ENCODE peak calls at places on chromosomes 2 and 18, in four cellular contexts. One of them, this sample, is unnamed.

GRCh38 chr2:129193961-129194360 is 785.5 kb upstream of the RAB6C start:
- DNase-seq in fibroblast of lung: no peak
- DNase-seq in CD8-positive, alpha-beta T cell: no peak
- DNase-seq in endothelial cell: peak
- DNase-seq in this sample: no peak

GRCh38 chr2:46530571-46530970 is 51.2 kb downstream of the TMEM247 start:
- DNase-seq in endothelial cell: no peak
- DNase-seq in fibroblast of lung: no peak
- DNase-seq in CD8-positive, alpha-beta T cell: no peak
- DNase-seq in this sample: no peak

GRCh38 chr2:202038471-202039277 is 5.0 kb downstream of the FZD7 start:
- DNase-seq in CD8-positive, alpha-beta T cell: no peak
- DNase-seq in endothelial cell: peak
- DNase-seq in fibroblast of lung: peak
- DNase-seq in this sample: no peak

GRCh38 chr2:98293003-98293402 is 53.3 kb upstream of the CNGA3 start:
- DNase-seq in CD8-positive, alpha-beta T cell: no peak
- DNase-seq in endothelial cell: no peak
- DNase-seq in fibroblast of lung: no peak
- DNase-seq in this sample: no peak

GRCh38 chr2:119647440-119648169 is 31.4 kb upstream of the TMEM177 start:
- DNase-seq in endothelial cell: no peak
- DNase-seq in fibroblast of lung: peak
- DNase-seq in CD8-positive, alpha-beta T cell: no peak
- DNase-seq in this sample: no peak

GRCh38 chr2:215917953-215918620 is 95.3 kb downstream of the MREG start:
- DNase-seq in fibroblast of lung: peak
- DNase-seq in CD8-positive, alpha-beta T cell: no peak
- DNase-seq in endothelial cell: no peak
- DNase-seq in this sample: no peak

GRCh38 chr2:73284296-73285161 is at the start of gene FBXO41:
- DNase-seq in CD8-positive, alpha-beta T cell: peak
- DNase-seq in endothelial cell: peak
- DNase-seq in fibroblast of lung: peak
- DNase-seq in this sample: peak

GRCh38 chr2:24009367-24009679 is 562 bp upstream of the MFSD2B start:
- DNase-seq in CD8-positive, alpha-beta T cell: no peak
- DNase-seq in fibroblast of lung: no peak
- DNase-seq in endothelial cell: no peak
- DNase-seq in this sample: no peak

GRCh38 chr2:219210572-219211362 is 4.2 kb downstream of the ZFAND2B start:
- DNase-seq in endothelial cell: no peak
- DNase-seq in CD8-positive, alpha-beta T cell: no peak
- DNase-seq in fibroblast of lung: no peak
- DNase-seq in this sample: no peak

GRCh38 chr2:217160978-217161973 is 301.4 kb upstream of the TNP1 start:
- DNase-seq in CD8-positive, alpha-beta T cell: no peak
- DNase-seq in fibroblast of lung: peak
- DNase-seq in endothelial cell: peak
- DNase-seq in this sample: no peak

GRCh38 chr2:177830881-177831386 is 241.6 kb downstream of the PDE11A start:
- DNase-seq in CD8-positive, alpha-beta T cell: no peak
- DNase-seq in endothelial cell: no peak
- DNase-seq in fibroblast of lung: no peak
- DNase-seq in this sample: no peak

GRCh38 chr2:160464996-160465395 is 28.6 kb downstream of the RBMS1 start:
- DNase-seq in CD8-positive, alpha-beta T cell: no peak
- DNase-seq in fibroblast of lung: peak
- DNase-seq in endothelial cell: no peak
- DNase-seq in this sample: no peak

GRCh38 chr2:223548194-223548593 is 54.0 kb downstream of the SCG2 start:
- DNase-seq in endothelial cell: no peak
- DNase-seq in fibroblast of lung: peak
- DNase-seq in CD8-positive, alpha-beta T cell: no peak
- DNase-seq in this sample: no peak

GRCh38 chr2:235614900-235615712 is 121.3 kb downstream of the AGAP1 start:
- DNase-seq in CD8-positive, alpha-beta T cell: no peak
- DNase-seq in endothelial cell: no peak
- DNase-seq in fibroblast of lung: peak
- DNase-seq in this sample: no peak

GRCh38 chr2:98541489-98541888 is 66.8 kb downstream of the COA5 start:
- DNase-seq in fibroblast of lung: no peak
- DNase-seq in CD8-positive, alpha-beta T cell: no peak
- DNase-seq in endothelial cell: no peak
- DNase-seq in this sample: no peak

GRCh38 chr18:11669271-11669947 is 19.7 kb upstream of the GNAL start:
- DNase-seq in fibroblast of lung: no peak
- DNase-seq in endothelial cell: no peak
- DNase-seq in CD8-positive, alpha-beta T cell: no peak
- DNase-seq in this sample: no peak

GRCh38 chr18:38981382-38981781 is 1415.8 kb upstream of the CELF4 start:
- DNase-seq in CD8-positive, alpha-beta T cell: no peak
- DNase-seq in endothelial cell: no peak
- DNase-seq in fibroblast of lung: no peak
- DNase-seq in this sample: no peak

GRCh38 chr2:127293386-127293757 is 572 bp downstream of the ERCC3 start:
- DNase-seq in CD8-positive, alpha-beta T cell: no peak
- DNase-seq in endothelial cell: peak
- DNase-seq in fibroblast of lung: peak
- DNase-seq in this sample: no peak

GRCh38 chr2:6916736-6917070 is 509 bp upstream of the RNF144A start:
- DNase-seq in endothelial cell: no peak
- DNase-seq in CD8-positive, alpha-beta T cell: no peak
- DNase-seq in fibroblast of lung: no peak
- DNase-seq in this sample: no peak

GRCh38 chr2:48779019-48779418 is 23.5 kb upstream of the LHCGR start:
- DNase-seq in endothelial cell: no peak
- DNase-seq in fibroblast of lung: no peak
- DNase-seq in CD8-positive, alpha-beta T cell: no peak
- DNase-seq in this sample: no peak

GRCh38 chr2:126877861-126878565 is 20.7 kb upstream of the TEX51 start:
- DNase-seq in CD8-positive, alpha-beta T cell: no peak
- DNase-seq in endothelial cell: no peak
- DNase-seq in fibroblast of lung: no peak
- DNase-seq in this sample: no peak

DNA sequence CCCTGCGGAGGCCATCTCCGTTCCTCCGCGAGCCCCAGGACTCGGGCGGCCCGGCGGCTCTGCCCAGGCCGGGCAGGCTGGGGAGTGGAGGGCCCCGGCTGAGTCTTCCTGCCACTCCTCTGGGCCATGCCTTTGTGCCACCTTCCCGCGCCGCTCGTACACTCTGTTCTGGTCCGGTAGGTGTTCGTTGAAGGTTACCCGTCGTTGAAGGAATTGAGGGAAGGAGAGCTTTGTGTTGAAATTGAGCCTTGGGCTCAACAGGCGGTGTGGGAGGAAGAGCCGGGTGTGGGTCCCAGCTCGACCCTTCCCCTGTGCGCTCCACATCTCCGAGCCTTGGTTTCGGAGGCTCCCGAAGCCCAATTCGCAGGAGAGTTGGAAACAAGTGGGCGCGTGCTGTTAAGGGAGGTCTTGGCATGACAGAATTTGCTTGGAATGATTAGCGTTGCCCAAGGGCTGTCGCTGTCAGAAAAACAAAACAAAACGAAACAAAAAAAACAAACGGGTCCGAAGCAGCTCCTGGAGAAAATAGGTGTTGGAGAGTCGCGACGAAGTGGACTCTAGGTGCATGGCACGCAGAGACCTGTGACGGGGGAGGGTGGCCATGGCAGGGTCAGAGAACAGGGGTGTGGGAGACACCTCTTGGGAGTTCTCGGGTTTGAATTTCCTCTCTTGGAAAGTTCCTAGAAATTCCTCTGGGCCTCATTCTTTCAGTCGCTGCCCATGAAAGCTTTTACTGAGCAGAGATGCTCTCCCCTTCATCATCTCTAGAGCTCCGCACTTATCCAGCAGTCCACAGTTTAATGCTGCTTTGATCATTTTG is 1.2 kb upstream of the MZT2A start:
- DNase-seq in endothelial cell: peak
- DNase-seq in CD8-positive, alpha-beta T cell: no peak
- DNase-seq in fibroblast of lung: peak
- DNase-seq in this sample: no peak
- TF ChIP-seq CTCF in endothelial cell: no peak
- TF ChIP-seq CTCF in CD8-positive, alpha-beta T cell: no peak
- TF ChIP-seq CTCF in fibroblast of lung: no peak
- TF ChIP-seq CTCF in this sample: no peak

GRCh38 chr2:100482741-100483140 is 12.5 kb downstream of the NMS start:
- DNase-seq in endothelial cell: no peak
- DNase-seq in CD8-positive, alpha-beta T cell: no peak
- DNase-seq in fibroblast of lung: no peak
- DNase-seq in this sample: no peak
- TF ChIP-seq CTCF in endothelial cell: no peak
- TF ChIP-seq CTCF in CD8-positive, alpha-beta T cell: no peak
- TF ChIP-seq CTCF in fibroblast of lung: no peak
- TF ChIP-seq CTCF in this sample: no peak

GRCh38 chr2:67871696-67872320 is 191.0 kb downstream of the C1D start:
- DNase-seq in CD8-positive, alpha-beta T cell: no peak
- DNase-seq in endothelial cell: no peak
- DNase-seq in fibroblast of lung: peak
- DNase-seq in this sample: no peak
- TF ChIP-seq CTCF in CD8-positive, alpha-beta T cell: no peak
- TF ChIP-seq CTCF in endothelial cell: no peak
- TF ChIP-seq CTCF in fibroblast of lung: no peak
- TF ChIP-seq CTCF in this sample: no peak

DNA sequence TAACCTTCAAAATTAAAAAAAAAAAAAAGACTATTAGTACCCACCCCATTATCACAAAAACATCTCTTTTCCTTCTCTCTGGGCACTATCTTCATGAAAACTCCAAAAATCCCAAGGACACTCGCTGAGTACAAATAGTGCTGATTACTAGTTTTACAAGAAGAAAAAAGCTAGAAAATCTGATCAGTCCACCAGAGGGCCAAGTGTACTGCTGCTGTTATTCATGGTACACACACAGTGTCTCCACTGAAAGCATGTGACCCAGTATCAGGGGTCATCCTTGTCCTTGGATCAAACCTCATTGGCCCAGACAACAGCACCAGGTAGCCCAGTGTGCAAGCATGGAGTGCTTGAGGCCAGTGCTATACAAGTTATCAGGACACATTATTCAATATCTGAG is 382.7 kb upstream of the KLHL29 start:
- DNase-seq in endothelial cell: no peak
- DNase-seq in CD8-positive, alpha-beta T cell: no peak
- DNase-seq in fibroblast of lung: no peak
- DNase-seq in this sample: no peak
- TF ChIP-seq CTCF in endothelial cell: no peak
- TF ChIP-seq CTCF in CD8-positive, alpha-beta T cell: no peak
- TF ChIP-seq CTCF in fibroblast of lung: no peak
- TF ChIP-seq CTCF in this sample: no peak

GRCh38 chr2:53575606-53576360 is 191.8 kb upstream of the CHAC2 start:
- DNase-seq in CD8-positive, alpha-beta T cell: no peak
- DNase-seq in fibroblast of lung: peak
- DNase-seq in endothelial cell: no peak
- DNase-seq in this sample: no peak

GRCh38 chr2:53567073-53567472 is 200.5 kb upstream of the CHAC2 start:
- DNase-seq in CD8-positive, alpha-beta T cell: no peak
- DNase-seq in endothelial cell: no peak
- DNase-seq in fibroblast of lung: no peak
- DNase-seq in this sample: no peak

GRCh38 chr2:53572696-53573095 is 194.9 kb upstream of the CHAC2 start:
- DNase-seq in CD8-positive, alpha-beta T cell: no peak
- DNase-seq in fibroblast of lung: no peak
- DNase-seq in endothelial cell: no peak
- DNase-seq in this sample: no peak

GRCh38 chr2:53568463-53568862 is 199.1 kb upstream of the CHAC2 start:
- DNase-seq in CD8-positive, alpha-beta T cell: no peak
- DNase-seq in endothelial cell: no peak
- DNase-seq in fibroblast of lung: peak
- DNase-seq in this sample: no peak

DNA sequence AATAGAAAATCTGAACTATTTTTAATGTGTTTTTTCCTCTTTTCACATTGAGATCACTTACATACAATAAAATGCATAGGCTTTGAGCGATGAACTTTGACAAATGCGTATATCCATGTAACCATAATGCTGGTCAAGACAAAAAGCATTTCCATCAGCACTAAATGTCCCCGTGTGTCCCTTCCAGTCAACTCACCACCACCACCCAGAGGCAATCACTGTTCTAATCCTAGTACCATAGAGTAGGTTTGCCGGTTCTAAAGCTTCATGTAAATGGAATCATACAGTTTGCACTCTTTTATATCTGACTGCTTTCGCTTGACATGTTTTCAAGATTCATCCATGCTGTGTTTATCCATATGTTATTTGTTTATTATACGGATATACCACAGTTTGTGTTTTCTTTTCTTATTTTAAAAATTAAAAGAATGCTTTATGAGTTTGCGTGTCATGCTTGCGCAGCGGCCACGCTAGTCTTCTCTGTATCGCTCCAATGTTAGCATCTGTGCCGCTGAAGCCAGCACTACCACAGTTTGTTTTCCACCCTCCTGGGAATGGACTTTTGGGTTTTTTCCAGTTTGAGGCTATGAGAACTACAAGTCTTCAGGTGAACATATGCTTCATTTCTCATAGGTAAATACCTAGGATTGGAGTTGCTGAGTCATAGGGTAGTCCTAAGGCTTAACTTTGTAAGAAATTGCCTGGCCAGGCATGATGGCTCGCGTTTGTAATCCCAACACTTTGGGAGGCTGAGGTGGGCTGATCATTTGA is 197.5 kb upstream of the CHAC2 start:
- DNase-seq in fibroblast of lung: no peak
- DNase-seq in endothelial cell: no peak
- DNase-seq in CD8-positive, alpha-beta T cell: no peak
- DNase-seq in this sample: no peak
- TF ChIP-seq CTCF in fibroblast of lung: no peak
- TF ChIP-seq CTCF in endothelial cell: no peak
- TF ChIP-seq CTCF in CD8-positive, alpha-beta T cell: no peak
- TF ChIP-seq CTCF in this sample: no peak

DNA sequence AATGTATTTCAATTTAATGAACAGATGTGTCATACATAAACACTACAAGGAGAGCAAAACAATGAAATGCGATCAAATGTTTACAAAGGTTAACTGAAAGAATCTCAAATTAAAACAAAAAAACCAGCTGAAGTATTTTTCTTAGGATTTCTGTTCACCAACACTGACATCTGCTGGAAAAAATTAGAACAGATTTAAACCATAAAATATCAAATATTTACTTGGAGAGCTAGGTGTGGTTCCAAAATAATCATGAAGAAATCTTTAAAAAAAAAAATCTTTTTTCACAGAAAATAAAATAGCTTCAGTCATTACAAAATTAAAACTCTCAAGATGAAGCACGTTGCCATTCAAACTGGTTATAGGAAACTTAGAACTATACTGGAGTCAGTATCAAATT is 13.8 kb downstream of the MMADHC start:
- DNase-seq in CD8-positive, alpha-beta T cell: no peak
- DNase-seq in endothelial cell: no peak
- DNase-seq in fibroblast of lung: no peak
- DNase-seq in this sample: no peak
- TF ChIP-seq CTCF in CD8-positive, alpha-beta T cell: no peak
- TF ChIP-seq CTCF in endothelial cell: peak
- TF ChIP-seq CTCF in fibroblast of lung: peak
- TF ChIP-seq CTCF in this sample: no peak

This sample was measured in natural killer cell.